ENCODE peak calls at places on chromosomes 13 and 19, in four cellular contexts. F, O, Z and A are unnamed samples.

GRCh38 chr19:33424181-33424580 is 50.7 kb downstream of the CEBPG start:
- DNase-seq in F (no peak), O (no peak), Z (no peak), A (no peak)

GRCh38 chr13:46586766-46587509 is 34.0 kb downstream of the LRCH1 start:
- DNase-seq in F (peak; percentile 82), O (no peak), Z (no peak), A (no peak)

GRCh38 chr13:77800219-77800618 is 102.7 kb downstream of the SLAIN1 start:
- DNase-seq in F (peak; percentile 3), O (no peak), Z (no peak), A (no peak)

GRCh38 chr19:16088985-16089846 is 12.9 kb downstream of the TPM4 start:
- DNase-seq in F (peak; percentile 20), O (no peak), Z (no peak), A (no peak)

GRCh38 chr13:80379245-80379644 is 38.3 kb upstream of the SPRY2 start:
- DNase-seq in F (peak; percentile 76), O (no peak), Z (no peak), A (peak; percentile 43)

GRCh38 chr19:39544201-39544903 is 4.4 kb upstream of the EID2 start:
- DNase-seq in F (peak; percentile 60), O (no peak), Z (no peak), A (peak; percentile 13)

GRCh38 chr13:97407540-97407939 is 26.4 kb upstream of the RAP2A start:
- DNase-seq in F (no peak), O (no peak), Z (no peak), A (no peak)

GRCh38 chr13:99522288-99522687 is 21.0 kb downstream of the TM9SF2 start:
- DNase-seq in F (peak; percentile 46), O (no peak), Z (no peak), A (peak; percentile 25)

GRCh38 chr19:32691291-32691951 is at the start of gene NUDT19:
- DNase-seq in F (peak; percentile 92), O (no peak), Z (peak; percentile 46), A (peak; percentile 73)

GRCh38 chr13:46181799-46182490 is at the start of gene LCP1:
- DNase-seq in F (no peak), O (no peak), Z (peak; percentile 44), A (no peak)

GRCh38 chr13:27353166-27353583 is 71.2 kb upstream of the GTF3A start:
- DNase-seq in F (peak; percentile 47), O (no peak), Z (no peak), A (peak; percentile 88)

GRCh38 chr13:49954674-49955455 is 18.7 kb upstream of the SPRYD7 start:
- DNase-seq in F (peak; percentile 54), O (no peak), Z (no peak), A (peak; percentile 28)

GRCh38 chr19:35644987-35645679 is 3.0 kb upstream of the COX6B1 start:
- DNase-seq in F (peak; percentile 72), O (peak; percentile 58), Z (peak; percentile 70), A (peak; percentile 16)

GRCh38 chr19:16372065-16372915 is 47.7 kb downstream of the KLF2 start:
- DNase-seq in F (no peak), O (no peak), Z (no peak), A (no peak)

GRCh38 chr19:19064811-19065745 is 1.3 kb downstream of the SLC25A42 start:
- DNase-seq in F (peak; percentile 14), O (no peak), Z (no peak), A (no peak)

GRCh38 chr13:101795460-101795859 is 343.0 kb downstream of the ITGBL1 start:
- DNase-seq in F (no peak), O (no peak), Z (no peak), A (no peak)

GRCh38 chr13:28059214-28059613 is 41.2 kb downstream of the FLT3 start:
- DNase-seq in F (peak; percentile 38), O (peak; percentile 66), Z (no peak), A (peak; percentile 15)